ENCODE peak calls at places on chromosomes 6 and 20, in nine cellular contexts. One of them, this sample, is unnamed.

GRCh38 chr6:155946860-155947259 is 491.2 kb upstream of the NOX3 start:
- DNase-seq in activated gamma-delta T cell treated with Interleukin-2 at 50 U/mL for 16 hours: no peak
- DNase-seq in CD8-positive, alpha-beta T cell: no peak
- DNase-seq in cardiac muscle cell: no peak
- DNase-seq in T-cell: no peak
- DNase-seq in WTC11: no peak
- DNase-seq in astrocyte of the spinal cord: no peak
- DNase-seq in GM04503: no peak
- DNase-seq in HFFc6: no peak
- DNase-seq in this sample: no peak

GRCh38 chr6:53343092-53343491 is 5.7 kb downstream of the ELOVL5 start:
- DNase-seq in activated gamma-delta T cell treated with Interleukin-2 at 50 U/mL for 16 hours: no peak
- DNase-seq in CD8-positive, alpha-beta T cell: no peak
- DNase-seq in cardiac muscle cell: no peak
- DNase-seq in T-cell: no peak
- DNase-seq in WTC11: no peak
- DNase-seq in astrocyte of the spinal cord: no peak
- DNase-seq in GM04503: no peak
- DNase-seq in HFFc6: no peak
- DNase-seq in this sample: no peak

GRCh38 chr6:26104457-26105108 is 17.4 kb downstream of the HFE start:
- DNase-seq in activated gamma-delta T cell treated with Interleukin-2 at 50 U/mL for 16 hours: no peak
- DNase-seq in CD8-positive, alpha-beta T cell: peak; percentile 35
- DNase-seq in cardiac muscle cell: no peak
- DNase-seq in T-cell: no peak
- DNase-seq in WTC11: no peak
- DNase-seq in astrocyte of the spinal cord: no peak
- DNase-seq in GM04503: no peak
- DNase-seq in HFFc6: no peak
- DNase-seq in this sample: no peak

GRCh38 chr20:1664911-1665310 is 7.3 kb upstream of the SIRPG start:
- DNase-seq in activated gamma-delta T cell treated with Interleukin-2 at 50 U/mL for 16 hours: peak; percentile 64
- DNase-seq in CD8-positive, alpha-beta T cell: peak; percentile 75
- DNase-seq in cardiac muscle cell: no peak
- DNase-seq in T-cell: peak; percentile 51
- DNase-seq in WTC11: no peak
- DNase-seq in astrocyte of the spinal cord: no peak
- DNase-seq in GM04503: no peak
- DNase-seq in HFFc6: no peak
- DNase-seq in this sample: no peak

GRCh38 chr6:1313755-1314503 is 2.0 kb downstream of the FOXQ1 start:
- DNase-seq in activated gamma-delta T cell treated with Interleukin-2 at 50 U/mL for 16 hours: no peak
- DNase-seq in CD8-positive, alpha-beta T cell: no peak
- DNase-seq in cardiac muscle cell: peak; percentile 56
- DNase-seq in T-cell: no peak
- DNase-seq in WTC11: peak; percentile 75
- DNase-seq in astrocyte of the spinal cord: no peak
- DNase-seq in GM04503: no peak
- DNase-seq in HFFc6: no peak
- DNase-seq in this sample: no peak

GRCh38 chr6:109743739-109744138 is 52.6 kb downstream of the FIG4 start:
- DNase-seq in activated gamma-delta T cell treated with Interleukin-2 at 50 U/mL for 16 hours: no peak
- DNase-seq in CD8-positive, alpha-beta T cell: no peak
- DNase-seq in cardiac muscle cell: no peak
- DNase-seq in T-cell: no peak
- DNase-seq in WTC11: no peak
- DNase-seq in astrocyte of the spinal cord: peak; percentile 83
- DNase-seq in GM04503: no peak
- DNase-seq in HFFc6: peak; percentile 79
- DNase-seq in this sample: no peak

GRCh38 chr20:13865825-13866351 is 81.1 kb downstream of the NDUFAF5 start:
- DNase-seq in activated gamma-delta T cell treated with Interleukin-2 at 50 U/mL for 16 hours: no peak
- DNase-seq in CD8-positive, alpha-beta T cell: no peak
- DNase-seq in cardiac muscle cell: no peak
- DNase-seq in T-cell: no peak
- DNase-seq in WTC11: no peak
- DNase-seq in astrocyte of the spinal cord: no peak
- DNase-seq in GM04503: peak; percentile 91
- DNase-seq in HFFc6: peak; percentile 80
- DNase-seq in this sample: no peak

GRCh38 chr6:166743925-166744653 is 117.0 kb upstream of the RPS6KA2 start:
- DNase-seq in activated gamma-delta T cell treated with Interleukin-2 at 50 U/mL for 16 hours: no peak
- DNase-seq in CD8-positive, alpha-beta T cell: no peak
- DNase-seq in cardiac muscle cell: peak; percentile 41
- DNase-seq in T-cell: no peak
- DNase-seq in WTC11: no peak
- DNase-seq in astrocyte of the spinal cord: no peak
- DNase-seq in GM04503: no peak
- DNase-seq in HFFc6: no peak
- DNase-seq in this sample: no peak

GRCh38 chr20:1847780-1848179 is 47.4 kb upstream of the SIRPA start:
- DNase-seq in activated gamma-delta T cell treated with Interleukin-2 at 50 U/mL for 16 hours: no peak
- DNase-seq in CD8-positive, alpha-beta T cell: no peak
- DNase-seq in cardiac muscle cell: no peak
- DNase-seq in T-cell: no peak
- DNase-seq in WTC11: no peak
- DNase-seq in astrocyte of the spinal cord: no peak
- DNase-seq in GM04503: no peak
- DNase-seq in HFFc6: no peak
- DNase-seq in this sample: no peak

This sample was measured in esophagus squamous epithelium.